ENCODE peak calls at places on chromosome 15, in nine cellular contexts. P, X, E, O, I, U, W, V and F are unnamed samples.

GRCh38 chr15:22908830-22909229 is 70.4 kb downstream of the NIPA2 start:
- DNase-seq in O (no peak), V (no peak), X (no peak), U (no peak), I (no peak), E (no peak), W (no peak), P (no peak), F (no peak)

GRCh38 chr15:75107509-75107904 is 84.1 kb downstream of the PPCDC start:
- DNase-seq in W (no peak), P (no peak), I (no peak), X (no peak), O (no peak), U (no peak), V (no peak), E (no peak), F (no peak)

GRCh38 chr15:90407871-90408317 is 19.9 kb downstream of the IQGAP1 start:
- DNase-seq in V (no peak), X (no peak), E (peak; percentile 62), U (no peak), I (no peak), O (no peak), W (no peak), P (no peak), F (no peak)

GRCh38 chr15:33547876-33548275 is 237.1 kb downstream of the RYR3 start:
- DNase-seq in E (peak; percentile 13), O (no peak), U (peak; percentile 54), V (no peak), X (no peak), I (peak; percentile 87), W (no peak), P (peak; percentile 85), F (no peak)

GRCh38 chr15:45023659-45024320 is 795 bp downstream of the SORD start:
- DNase-seq in O (no peak), U (no peak), E (no peak), P (no peak), I (no peak), V (peak; percentile 12), X (no peak), W (no peak), F (no peak)

GRCh38 chr15:43153269-43153668 is 19.9 kb downstream of the TMEM62 start:
- DNase-seq in P (no peak), E (peak; percentile 12), X (no peak), W (no peak), I (no peak), V (no peak), O (no peak), U (no peak), F (no peak)

GRCh38 chr15:64620991-64621495 is 154.3 kb downstream of the RBPMS2 start:
- DNase-seq in V (no peak), W (no peak), E (no peak), P (no peak), O (no peak), X (no peak), I (no peak), U (no peak), F (no peak)

GRCh38 chr15:74127255-74127953 is 3.0 kb upstream of the ISLR2 start:
- DNase-seq in X (peak; percentile 51), I (peak; percentile 98), P (peak; percentile 97), V (peak; percentile 52), U (no peak), O (peak; percentile 58), W (peak; percentile 53), E (peak; percentile 86), F (no peak)

GRCh38 chr15:50267577-50267976 is 2.1 kb upstream of the HDC start:
- DNase-seq in O (no peak), P (no peak), X (no peak), I (no peak), W (no peak), U (no peak), E (no peak), V (no peak), F (no peak)

GRCh38 chr15:52528465-52529288 is at the start of gene MYO5A:
- DNase-seq in W (peak; percentile 69), U (no peak), E (peak; percentile 81), O (no peak), V (peak; percentile 85), X (peak; percentile 43), P (peak; percentile 89), I (peak; percentile 78), F (no peak)

GRCh38 chr15:98983333-98983732 is 24.3 kb downstream of the PGPEP1L start:
- DNase-seq in O (no peak), E (no peak), U (no peak), X (no peak), V (peak; percentile 85), W (no peak), P (no peak), I (no peak), F (no peak)

GRCh38 chr15:84976746-84977345 is 4.8 kb upstream of the PDE8A start:
- DNase-seq in W (no peak), X (no peak), U (no peak), P (no peak), O (no peak), V (no peak), I (no peak), E (no peak), F (no peak)

GRCh38 chr15:91255788-91256187 is 155.7 kb downstream of the SV2B start:
- DNase-seq in V (no peak), P (no peak), O (no peak), X (no peak), I (no peak), U (no peak), E (no peak), W (no peak), F (no peak)

GRCh38 chr15:40878785-40879184 is 4.8 kb upstream of the RHOV start:
- DNase-seq in V (no peak), O (no peak), P (no peak), E (no peak), X (no peak), W (no peak), U (no peak), I (no peak), F (no peak)

GRCh38 chr15:48472756-48473155 is 141.5 kb downstream of the DUT start:
- DNase-seq in X (no peak), I (no peak), E (no peak), P (no peak), V (no peak), U (no peak), O (no peak), W (no peak), F (no peak)

GRCh38 chr15:94671845-94672524 is 440.6 kb downstream of the MCTP2 start:
- DNase-seq in U (peak; percentile 33), X (no peak), E (no peak), P (no peak), W (no peak), O (no peak), V (no peak), I (peak; percentile 32), F (no peak)

GRCh38 chr15:77892335-77892734 is 185.2 kb downstream of the TBC1D2B start:
- DNase-seq in U (no peak), P (peak; percentile 33), O (no peak), W (no peak), V (no peak), E (no peak), I (no peak), X (no peak), F (no peak)

GRCh38 chr15:88994286-88994685 is 81.1 kb upstream of the MFGE8 start:
- DNase-seq in E (no peak), X (no peak), I (no peak), V (no peak), W (no peak), U (no peak), O (no peak), P (no peak), F (no peak)

GRCh38 chr15:53716909-53717878 is 42.3 kb downstream of the WDR72 start:
- DNase-seq in X (no peak), O (peak; percentile 5), P (no peak), W (no peak), V (no peak), U (no peak), I (no peak), E (no peak), F (no peak)

GRCh38 chr15:38828031-38828532 is 263.5 kb upstream of the RASGRP1 start:
- DNase-seq in I (no peak), V (no peak), W (no peak), P (no peak), X (no peak), O (no peak), U (no peak), E (no peak), F (no peak)

GRCh38 chr15:74830868-74831267 is 4.4 kb downstream of the CPLX3 start:
- DNase-seq in E (no peak), U (no peak), P (no peak), V (no peak), I (no peak), X (no peak), O (no peak), W (no peak), F (no peak)

GRCh38 chr15:66570842-66571241 is 5.0 kb upstream of the LCTL start:
- DNase-seq in I (no peak), X (no peak), E (no peak), U (no peak), P (no peak), W (no peak), O (no peak), V (no peak), F (no peak)

GRCh38 chr15:41332788-41333527 is at the start of gene NUSAP1:
- DNase-seq in V (peak; percentile 42), X (no peak), O (no peak), E (no peak), I (peak; percentile 70), P (peak; percentile 77), U (no peak), W (peak; percentile 30), F (no peak)

GRCh38 chr15:31447893-31448634 is 121.4 kb downstream of the KLF13 start:
- DNase-seq in X (no peak), I (no peak), W (no peak), P (no peak), E (no peak), U (no peak), O (no peak), V (no peak), F (no peak)

GRCh38 chr15:89472785-89473256 is 23.6 kb downstream of the RHCG start:
- DNase-seq in O (peak; percentile 16), V (peak; percentile 88), P (peak; percentile 73), I (peak; percentile 95), E (peak; percentile 46), U (peak; percentile 83), W (peak; percentile 69), X (no peak), F (no peak)

GRCh38 chr15:65659502-65660052 is 37.8 kb downstream of the SLC24A1 start:
- DNase-seq in P (no peak), O (no peak), X (no peak), U (no peak), V (no peak), E (no peak), I (no peak), W (no peak), F (no peak)

GRCh38 chr15:42194502-42194901 is 13.6 kb downstream of the VPS39 start:
- DNase-seq in P (no peak), W (no peak), O (no peak), E (no peak), I (no peak), U (no peak), X (no peak), V (no peak), F (no peak)

GRCh38 chr15:90174140-90174891 is 26.8 kb upstream of the SEMA4B start:
- DNase-seq in X (no peak), I (no peak), P (peak; percentile 91), U (no peak), V (no peak), W (no peak), O (peak; percentile 93), E (no peak), F (no peak)

GRCh38 chr15:91694829-91695205 is 158.7 kb upstream of the SLCO3A1 start:
- DNase-seq in W (no peak), U (no peak), E (no peak), I (no peak), O (no peak), P (no peak), X (no peak), V (no peak), F (no peak)

GRCh38 chr15:45185903-45186770 is 1.6 kb downstream of the SHF start:
- DNase-seq in V (no peak), E (no peak), U (no peak), W (no peak), I (no peak), P (no peak), O (no peak), X (no peak), F (no peak)

GRCh38 chr15:25094519-25094918 is 139.7 kb downstream of the SNRPN start:
- DNase-seq in O (no peak), V (no peak), U (no peak), W (no peak), P (no peak), X (no peak), I (no peak), E (no peak), F (no peak)